ENCODE peak calls at places on chromosome 22, in ten cellular contexts. W is activated T-helper 9 cell treated with anti-CD3 and anti-CD28 coated beads, Interleukin-2, amount 50 U/mL, for 16 hours; P is esophagus squamous epithelium; Z is neuronal stem cell; K is GM03348; J is KG1; Y is hypothalamus; U is H4; R is kidney; E is activated effector memory CD4-positive, alpha-beta T cell treated with anti-CD3 and anti-CD28 coated beads, Interleukin-2, amount 50 U/mL, for 16 hours. F is an unnamed sample.

GRCh38 chr22:49481651-49482399 is 345.8 kb downstream of the BRD1 start:
- DNase-seq in W (no peak), P (no peak), Z (no peak), K (no peak), J (no peak), Y (no peak), U (no peak), R (no peak), E (no peak), F (no peak)

GRCh38 chr22:45151503-45151902 is 12.2 kb upstream of the NUP50 start:
- DNase-seq in W (no peak), P (no peak), Z (no peak), K (no peak), J (no peak), Y (no peak), U (no peak), R (no peak), E (no peak), F (no peak)

GRCh38 chr22:20471126-20471833 is 24.3 kb downstream of the KLHL22 start:
- DNase-seq in W (no peak), P (no peak), Z (no peak), K (no peak), J (no peak), Y (no peak), U (no peak), R (peak), E (no peak), F (no peak)

GRCh38 chr22:44952863-44953790 is 56.7 kb downstream of the PHF21B start:
- DNase-seq in W (no peak), P (no peak), Z (no peak), K (no peak), J (no peak), Y (no peak), U (no peak), R (no peak), E (no peak), F (no peak)

GRCh38 chr22:44971651-44972362 is 38.0 kb downstream of the PHF21B start:
- DNase-seq in W (no peak), P (no peak), Z (no peak), K (no peak), J (no peak), Y (no peak), U (no peak), R (no peak), E (no peak), F (no peak)

GRCh38 chr22:45585437-45585755 is 82.7 kb downstream of the FBLN1 start:
- DNase-seq in W (no peak), P (no peak), Z (no peak), K (peak), J (no peak), Y (peak), U (no peak), R (peak), E (no peak), F (no peak)

GRCh38 chr22:36608987-36609386 is 80.0 kb upstream of the EIF3D start:
- DNase-seq in W (no peak), P (no peak), Z (no peak), K (no peak), J (no peak), Y (no peak), U (no peak), R (no peak), E (no peak), F (no peak)

GRCh38 chr22:37765498-37765897 is 42.2 kb upstream of the GCAT start:
- DNase-seq in W (no peak), P (no peak), Z (no peak), K (no peak), J (no peak), Y (no peak), U (no peak), R (no peak), E (no peak), F (no peak)

GRCh38 chr22:39028281-39028680 is 7.4 kb downstream of the APOBEC3D start:
- DNase-seq in W (no peak), P (no peak), Z (no peak), K (no peak), J (no peak), Y (no peak), U (no peak), R (no peak), E (no peak), F (no peak)

GRCh38 chr22:46614070-46614931 is 5.9 kb upstream of the GRAMD4 start:
- DNase-seq in W (peak), P (no peak), Z (no peak), K (no peak), J (no peak), Y (no peak), U (no peak), R (no peak), E (peak), F (no peak)